ENCODE peak calls at places on chromosomes 5 and 9, in six cellular contexts. One of them, this sample, is unnamed.

GRCh38 chr9:35847786-35848185 is 18.8 kb downstream of the TMEM8B start:
- DNase-seq in stimulated activated CD4-positive, alpha-beta T cell treated with anti-CD3 and anti-CD28 coated beads, Interleukin-2, amount 100 ng/mL, for 48 hours: no peak
- DNase-seq in GM04503: no peak
- DNase-seq in NCI-H524: no peak
- DNase-seq in mesendoderm: no peak
- DNase-seq in fibroblast of the aortic adventitia: no peak
- DNase-seq in this sample: no peak

GRCh38 chr5:122093415-122093814 is 15.4 kb upstream of the LOX start:
- DNase-seq in mesendoderm: no peak
- DNase-seq in stimulated activated CD4-positive, alpha-beta T cell treated with anti-CD3 and anti-CD28 coated beads, Interleukin-2, amount 100 ng/mL, for 48 hours: no peak
- DNase-seq in NCI-H524: no peak
- DNase-seq in fibroblast of the aortic adventitia: peak; percentile 91
- DNase-seq in GM04503: peak; percentile 96
- DNase-seq in this sample: peak; percentile 81

GRCh38 chr5:55997742-55998351 is 3.1 kb upstream of the IL6ST start:
- DNase-seq in GM04503: no peak
- DNase-seq in fibroblast of the aortic adventitia: peak; percentile 68
- DNase-seq in NCI-H524: no peak
- DNase-seq in mesendoderm: no peak
- DNase-seq in stimulated activated CD4-positive, alpha-beta T cell treated with anti-CD3 and anti-CD28 coated beads, Interleukin-2, amount 100 ng/mL, for 48 hours: no peak
- DNase-seq in this sample: peak; percentile 35

GRCh38 chr9:137506702-137507171 is 43.5 kb downstream of the PNPLA7 start:
- DNase-seq in GM04503: peak; percentile 56
- DNase-seq in fibroblast of the aortic adventitia: no peak
- DNase-seq in stimulated activated CD4-positive, alpha-beta T cell treated with anti-CD3 and anti-CD28 coated beads, Interleukin-2, amount 100 ng/mL, for 48 hours: no peak
- DNase-seq in NCI-H524: no peak
- DNase-seq in mesendoderm: no peak
- DNase-seq in this sample: no peak

GRCh38 chr9:77488439-77489126 is 159.5 kb downstream of the GNA14 start:
- DNase-seq in mesendoderm: peak; percentile 75
- DNase-seq in fibroblast of the aortic adventitia: peak; percentile 63
- DNase-seq in GM04503: no peak
- DNase-seq in stimulated activated CD4-positive, alpha-beta T cell treated with anti-CD3 and anti-CD28 coated beads, Interleukin-2, amount 100 ng/mL, for 48 hours: no peak
- DNase-seq in NCI-H524: no peak
- DNase-seq in this sample: peak; percentile 44

GRCh38 chr9:31519011-31519410 is 865.4 kb upstream of the ACO1 start:
- DNase-seq in NCI-H524: no peak
- DNase-seq in fibroblast of the aortic adventitia: no peak
- DNase-seq in GM04503: no peak
- DNase-seq in stimulated activated CD4-positive, alpha-beta T cell treated with anti-CD3 and anti-CD28 coated beads, Interleukin-2, amount 100 ng/mL, for 48 hours: no peak
- DNase-seq in mesendoderm: peak; percentile 36
- DNase-seq in this sample: no peak

GRCh38 chr5:149439899-149440655 is 61.0 kb upstream of the IL17B start:
- DNase-seq in GM04503: no peak
- DNase-seq in mesendoderm: peak; percentile 93
- DNase-seq in stimulated activated CD4-positive, alpha-beta T cell treated with anti-CD3 and anti-CD28 coated beads, Interleukin-2, amount 100 ng/mL, for 48 hours: no peak
- DNase-seq in NCI-H524: peak; percentile 33
- DNase-seq in fibroblast of the aortic adventitia: no peak
- DNase-seq in this sample: peak; percentile 55

GRCh38 chr5:176731506-176732192 is 78.7 kb upstream of the UNC5A start:
- DNase-seq in mesendoderm: no peak
- DNase-seq in GM04503: no peak
- DNase-seq in stimulated activated CD4-positive, alpha-beta T cell treated with anti-CD3 and anti-CD28 coated beads, Interleukin-2, amount 100 ng/mL, for 48 hours: no peak
- DNase-seq in fibroblast of the aortic adventitia: peak; percentile 4
- DNase-seq in NCI-H524: no peak
- DNase-seq in this sample: no peak

GRCh38 chr5:63524281-63524680 is 438.0 kb downstream of the HTR1A start:
- DNase-seq in GM04503: no peak
- DNase-seq in fibroblast of the aortic adventitia: no peak
- DNase-seq in stimulated activated CD4-positive, alpha-beta T cell treated with anti-CD3 and anti-CD28 coated beads, Interleukin-2, amount 100 ng/mL, for 48 hours: no peak
- DNase-seq in NCI-H524: no peak
- DNase-seq in mesendoderm: no peak
- DNase-seq in this sample: no peak